ENCODE peak calls at places on chromosome 13, in five cellular contexts. J is H1, V is mesenchymal stem cell, F is H9, T is neuronal stem cell. I is an unnamed sample.

GRCh38 chr13:107650081-107650701 is 565.1 kb downstream of the LIG4 start:
- DNase-seq in J (peak; percentile 85), V (peak; percentile 68), F (peak; percentile 78), T (peak; percentile 57), I (peak; percentile 62)

GRCh38 chr13:35887028-35887666 is 244.0 kb downstream of the DCLK1 start:
- DNase-seq in J (peak; percentile 24), V (no peak), F (no peak), T (no peak), I (no peak)

GRCh38 chr13:59891053-59891452 is 272.7 kb downstream of the DIAPH3 start:
- DNase-seq in J (no peak), V (no peak), F (no peak), T (no peak), I (no peak)

GRCh38 chr13:26563713-26564112 is 6.2 kb downstream of the WASF3 start:
- DNase-seq in J (no peak), V (peak; percentile 36), F (no peak), T (no peak), I (no peak)

GRCh38 chr13:111423168-111423785 is 102.8 kb downstream of the TEX29 start:
- DNase-seq in J (no peak), V (no peak), F (no peak), T (no peak), I (no peak)

GRCh38 chr13:94054159-94054558 is 425.3 kb downstream of the DCT start:
- DNase-seq in J (no peak), V (no peak), F (no peak), T (no peak), I (no peak)

GRCh38 chr13:26300140-26300539 is 46.2 kb downstream of the CDK8 start:
- DNase-seq in J (no peak), V (peak; percentile 66), F (no peak), T (no peak), I (peak; percentile 86)

GRCh38 chr13:20873348-20873747 is 29.2 kb downstream of the XPO4 start:
- DNase-seq in J (no peak), V (peak; percentile 57), F (no peak), T (peak; percentile 38), I (peak; percentile 61)

GRCh38 chr13:60431108-60431700 is 34.2 kb downstream of the TDRD3 start:
- DNase-seq in J (no peak), V (peak; percentile 67), F (no peak), T (peak; percentile 41), I (peak; percentile 72)

GRCh38 chr13:23432589-23432988 is 913 bp downstream of the SACS start:
- DNase-seq in J (no peak), V (no peak), F (no peak), T (no peak), I (peak; percentile 5)

GRCh38 chr13:93915269-93915809 is 564.1 kb downstream of the DCT start:
- DNase-seq in J (no peak), V (peak; percentile 32), F (no peak), T (no peak), I (peak; percentile 75)

GRCh38 chr13:32955881-32956594 is 60.2 kb upstream of the KL start:
- DNase-seq in J (no peak), V (no peak), F (no peak), T (no peak), I (no peak)

GRCh38 chr13:75329097-75329496 is 152.9 kb downstream of the TBC1D4 start:
- DNase-seq in J (no peak), V (no peak), F (no peak), T (no peak), I (no peak)

GRCh38 chr13:71483733-71484132 is 383.3 kb downstream of the DACH1 start:
- DNase-seq in J (no peak), V (no peak), F (no peak), T (no peak), I (no peak)

GRCh38 chr13:20359335-20359734 is 127.2 kb upstream of the GJB6 start:
- DNase-seq in J (no peak), V (peak; percentile 95), F (no peak), T (no peak), I (peak; percentile 99)

GRCh38 chr13:35208587-35208986 is 266.5 kb downstream of the NBEA start:
- DNase-seq in J (no peak), V (no peak), F (no peak), T (no peak), I (no peak)

GRCh38 chr13:20993661-20994440 is 67.5 kb downstream of the LATS2 start:
- DNase-seq in J (no peak), V (peak; percentile 68), F (no peak), T (no peak), I (peak; percentile 51)

GRCh38 chr13:111022241-111022640 is 92.9 kb upstream of the ARHGEF7 start:
- DNase-seq in J (no peak), V (no peak), F (no peak), T (no peak), I (no peak)

GRCh38 chr13:78602561-78603239 is 652 bp downstream of the POU4F1 start:
- DNase-seq in J (peak; percentile 63), V (no peak), F (peak; percentile 50), T (peak; percentile 23), I (no peak)

GRCh38 chr13:33676045-33676699 is 141.8 kb upstream of the RFC3 start:
- DNase-seq in J (no peak), V (no peak), F (no peak), T (no peak), I (no peak)

GRCh38 chr13:60396008-60396782 is 825 bp upstream of the TDRD3 start:
- DNase-seq in J (peak; percentile 86), V (peak; percentile 92), F (peak; percentile 94), T (peak; percentile 79), I (peak; percentile 87)

GRCh38 chr13:37241786-37242185 is 136.3 kb upstream of the CSNK1A1L start:
- DNase-seq in J (no peak), V (peak; percentile 9), F (no peak), T (no peak), I (no peak)

GRCh38 chr13:38520041-38520440 is 166.8 kb upstream of the FREM2 start:
- DNase-seq in J (no peak), V (no peak), F (no peak), T (no peak), I (no peak)

GRCh38 chr13:100423375-100423774 is 165.2 kb downstream of the GGACT start:
- DNase-seq in J (no peak), V (peak; percentile 25), F (no peak), T (no peak), I (peak; percentile 56)

GRCh38 chr13:74325106-74325505 is 190.9 kb upstream of the KLF12 start:
- DNase-seq in J (no peak), V (peak; percentile 76), F (no peak), T (no peak), I (peak; percentile 87)

GRCh38 chr13:33119022-33119735 is 103.0 kb downstream of the KL start:
- DNase-seq in J (no peak), V (no peak), F (no peak), T (no peak), I (no peak)

GRCh38 chr13:102033316-102033715 is 368.5 kb downstream of the FGF14 start:
- DNase-seq in J (no peak), V (no peak), F (no peak), T (no peak), I (no peak)

GRCh38 chr13:75760182-75760981 is 124.3 kb downstream of the LMO7 start:
- DNase-seq in J (no peak), V (no peak), F (no peak), T (no peak), I (peak; percentile 33)

GRCh38 chr13:110306340-110306959 is 507 bp downstream of the COL4A1 start:
- DNase-seq in J (peak; percentile 86), V (peak; percentile 62), F (peak; percentile 43), T (no peak), I (no peak)

GRCh38 chr13:22126433-22127021 is 455.7 kb downstream of the FGF9 start:
- DNase-seq in J (no peak), V (no peak), F (no peak), T (no peak), I (no peak)

GRCh38 chr13:45242070-45242469 is 41.2 kb upstream of the KCTD4 start:
- DNase-seq in J (no peak), V (peak; percentile 60), F (no peak), T (no peak), I (peak; percentile 53)

DNA sequence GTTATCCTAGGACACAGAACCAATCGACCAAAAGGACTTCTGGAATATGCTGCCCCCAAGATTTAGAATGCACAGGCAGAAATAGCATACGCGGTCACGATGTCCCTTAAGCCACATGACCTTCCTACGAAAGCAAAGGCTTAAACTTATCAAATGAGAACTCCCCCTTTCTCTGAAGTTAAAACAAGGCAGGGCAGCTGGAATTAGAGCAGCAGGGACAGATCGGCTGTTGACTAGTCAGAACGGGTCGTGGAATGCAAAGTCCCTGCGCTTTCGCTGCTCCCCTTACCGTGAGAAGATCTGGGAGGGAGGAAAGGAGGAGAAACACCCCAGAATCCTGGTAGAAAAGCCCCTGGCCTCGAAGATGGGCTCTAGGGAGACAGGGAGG is 799 bp upstream of the USPL1 start:
- DNase-seq in J (no peak), V (peak; percentile 97), F (no peak), T (no peak), I (peak; percentile 89)
- H4K91ac ChIP-seq in J (peak overlapping the region; percentile 94), V (peak overlapping the region; percentile 96), F (no peak overlapping the region), T (no peak overlapping the region), I (peak overlapping the region; percentile 95)

GRCh38 chr13:114279770-114280169 is 1.6 kb upstream of the UPF3A start:
- DNase-seq in J (no peak), V (peak; percentile 14), F (no peak), T (no peak), I (no peak)

GRCh38 chr13:114281351-114282142 is at the start of gene UPF3A:
- DNase-seq in J (peak; percentile 94), V (peak; percentile 93), F (peak; percentile 96), T (peak; percentile 95), I (peak; percentile 87)

GRCh38 chr13:114283581-114283980 is 2.2 kb downstream of the UPF3A start:
- DNase-seq in J (no peak), V (peak; percentile 17), F (no peak), T (no peak), I (peak; percentile 23)

GRCh38 chr13:114284680-114285079 is 3.3 kb downstream of the UPF3A start:
- DNase-seq in J (no peak), V (no peak), F (no peak), T (no peak), I (no peak)

GRCh38 chr13:114282143-114282685 is 813 bp downstream of the UPF3A start:
- DNase-seq in J (peak; percentile 61), V (peak; percentile 87), F (peak; percentile 40), T (peak; percentile 69), I (peak; percentile 65)
- H4K91ac ChIP-seq in J (peak overlapping the region; percentile 51), V (peak overlapping the region; percentile 61), F (no peak overlapping the region), T (no peak overlapping the region), I (peak overlapping the region; percentile 62)

GRCh38 chr13:39655569-39656324 is at the start of gene COG6:
- DNase-seq in J (peak; percentile 99), V (peak; percentile 86), F (peak; percentile 95), T (peak; percentile 87), I (peak; percentile 80)
- H4K91ac ChIP-seq in J (no peak within 1 kb of the TSS), V (peak within 1 kb of the TSS; percentile 14), F (no peak within 1 kb of the TSS), T (no peak within 1 kb of the TSS), I (peak within 1 kb of the TSS; percentile 59)

GRCh38 chr13:46614582-46614981 is 61.6 kb downstream of the LRCH1 start:
- DNase-seq in J (no peak), V (peak; percentile 44), F (no peak), T (no peak), I (peak; percentile 93)

GRCh38 chr13:46617885-46618284 is 64.9 kb downstream of the LRCH1 start:
- DNase-seq in J (no peak), V (no peak), F (no peak), T (no peak), I (no peak)

GRCh38 chr13:46620029-46620428 is 67.1 kb downstream of the LRCH1 start:
- DNase-seq in J (no peak), V (no peak), F (no peak), T (no peak), I (no peak)

GRCh38 chr13:46615888-46616531 is 63.0 kb downstream of the LRCH1 start:
- DNase-seq in J (no peak), V (peak; percentile 59), F (no peak), T (no peak), I (peak; percentile 68)

GRCh38 chr13:46617382-46617781 is 64.4 kb downstream of the LRCH1 start:
- DNase-seq in J (no peak), V (no peak), F (no peak), T (no peak), I (peak; percentile 15)
- H4K91ac ChIP-seq in J (no peak overlapping the region), V (peak overlapping the region; percentile 11), F (no peak overlapping the region), T (no peak overlapping the region), I (peak overlapping the region; percentile 44)

I was measured in IMR-90.